ENCODE peak calls at places on chromosome 2, in five cellular contexts. M is Panc1, G is kidney, Q is cardiac fibroblast, T is tibial artery. C is an unnamed sample.
A peak's percentile ranks its signal among the peaks of the same experiment; 100 is the strongest.

GRCh38 chr2:41933585-41934322 is 114.1 kb upstream of the PKDCC start:
- DNase-seq in T (no peak), M (no peak), G (no peak), Q (peak; percentile 97), C (peak; percentile 86)

GRCh38 chr2:28094794-28095193 is 204.3 kb downstream of the BABAM2 start:
- DNase-seq in T (no peak), G (no peak), Q (peak; percentile 16), M (no peak), C (no peak)

GRCh38 chr2:9247177-9247576 is 40.6 kb downstream of the ASAP2 start:
- DNase-seq in T (no peak), G (peak; percentile 86), M (no peak), Q (no peak), C (no peak)

GRCh38 chr2:118388771-118389170 is 300.5 kb downstream of the INSIG2 start:
- DNase-seq in M (no peak), G (no peak), T (no peak), Q (no peak), C (no peak)

GRCh38 chr2:239201884-239202283 is 198.9 kb downstream of the HDAC4 start:
- DNase-seq in T (peak; percentile 42), M (no peak), Q (no peak), G (peak; percentile 48), C (no peak)

GRCh38 chr2:18514838-18515461 is 45.5 kb downstream of the RDH14 start:
- DNase-seq in T (peak; percentile 68), G (no peak), Q (peak; percentile 26), M (no peak), C (no peak)

GRCh38 chr2:188773075-188773474 is 201.1 kb upstream of the COL3A1 start:
- DNase-seq in Q (peak; percentile 59), M (no peak), T (no peak), G (no peak), C (no peak)

GRCh38 chr2:223007531-223007930 is 44.5 kb upstream of the KCNE4 start:
- DNase-seq in M (no peak), G (no peak), T (no peak), Q (no peak), C (no peak)

GRCh38 chr2:75564026-75564688 is 3.4 kb upstream of the EVA1A start:
- DNase-seq in T (no peak), M (no peak), G (no peak), Q (no peak), C (no peak)

GRCh38 chr2:3368261-3368722 is 9.3 kb downstream of the EIPR1 start:
- DNase-seq in Q (no peak), M (no peak), T (no peak), G (no peak), C (no peak)

GRCh38 chr2:197079414-197079813 is 152.9 kb upstream of the PGAP1 start:
- DNase-seq in G (no peak), Q (no peak), T (no peak), M (no peak), C (no peak)

GRCh38 chr2:7627587-7627986 is 710.4 kb downstream of the RNF144A start:
- DNase-seq in M (no peak), Q (no peak), T (no peak), G (no peak), C (no peak)

GRCh38 chr2:237482485-237482884 is 4.6 kb upstream of the MLPH start:
- DNase-seq in G (peak; percentile 88), Q (peak; percentile 68), M (no peak), T (peak; percentile 79), C (no peak)

GRCh38 chr2:113854970-113855740 is 34.7 kb upstream of the ACTR3 start:
- DNase-seq in Q (no peak), G (no peak), M (no peak), T (no peak), C (no peak)

GRCh38 chr2:134982603-134983002 is 64.0 kb downstream of the CCNT2 start:
- DNase-seq in G (no peak), M (no peak), T (no peak), Q (no peak), C (no peak)

GRCh38 chr2:181585732-181586131 is 71.2 kb downstream of the CERKL start:
- DNase-seq in T (no peak), M (no peak), Q (no peak), G (no peak), C (no peak)

DNA sequence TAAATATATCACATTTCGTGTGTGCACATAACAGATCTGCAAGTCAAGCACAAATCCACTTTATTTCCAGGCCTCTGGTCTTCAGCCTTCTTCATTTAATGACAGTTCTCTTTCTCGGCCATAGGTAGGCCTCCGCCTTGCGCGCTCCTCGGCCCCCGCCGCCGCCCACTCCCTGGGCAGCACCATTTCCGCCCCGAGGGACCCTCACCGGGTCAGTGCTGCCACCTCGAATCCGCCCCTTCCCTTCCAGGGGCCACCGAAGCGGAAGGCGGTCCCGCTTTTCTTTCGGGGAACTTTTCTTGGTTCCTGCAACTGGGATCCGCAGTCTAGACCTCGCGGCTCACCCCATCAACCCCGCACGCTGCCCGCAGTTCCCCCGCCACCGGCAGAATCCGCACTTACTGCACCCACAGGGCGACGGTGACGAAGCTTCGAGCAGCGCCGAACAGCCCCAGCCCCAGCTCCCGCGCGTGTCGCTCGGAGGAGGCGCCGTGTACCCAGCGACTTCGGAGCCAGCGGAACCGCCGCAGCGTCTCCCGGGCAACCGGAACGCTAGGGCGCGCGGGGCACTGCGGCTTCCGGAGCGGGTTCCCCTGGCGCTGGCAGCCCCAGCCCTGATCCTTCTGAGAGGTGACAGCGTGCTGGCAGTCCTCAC is at the start of gene CDKL4:
- DNase-seq in G (peak; percentile 73), T (no peak), Q (no peak), M (no peak), C (no peak)
- H3K4me3 ChIP-seq in G (peak within 1 kb of the TSS; percentile 17), T (peak within 1 kb of the TSS; percentile 16), Q (peak within 1 kb of the TSS; percentile 5), M (peak within 1 kb of the TSS; percentile 33), C (peak within 1 kb of the TSS; percentile 35)

GRCh38 chr2:187442378-187442777 is 5.7 kb downstream of the CALCRL start:
- DNase-seq in M (no peak), T (no peak), G (no peak), Q (peak; percentile 26), C (no peak)
- TF ChIP-seq CTCF in M (peak; percentile 29), T (no peak), G (no peak), Q (peak; percentile 15), C (no peak)

DNA sequence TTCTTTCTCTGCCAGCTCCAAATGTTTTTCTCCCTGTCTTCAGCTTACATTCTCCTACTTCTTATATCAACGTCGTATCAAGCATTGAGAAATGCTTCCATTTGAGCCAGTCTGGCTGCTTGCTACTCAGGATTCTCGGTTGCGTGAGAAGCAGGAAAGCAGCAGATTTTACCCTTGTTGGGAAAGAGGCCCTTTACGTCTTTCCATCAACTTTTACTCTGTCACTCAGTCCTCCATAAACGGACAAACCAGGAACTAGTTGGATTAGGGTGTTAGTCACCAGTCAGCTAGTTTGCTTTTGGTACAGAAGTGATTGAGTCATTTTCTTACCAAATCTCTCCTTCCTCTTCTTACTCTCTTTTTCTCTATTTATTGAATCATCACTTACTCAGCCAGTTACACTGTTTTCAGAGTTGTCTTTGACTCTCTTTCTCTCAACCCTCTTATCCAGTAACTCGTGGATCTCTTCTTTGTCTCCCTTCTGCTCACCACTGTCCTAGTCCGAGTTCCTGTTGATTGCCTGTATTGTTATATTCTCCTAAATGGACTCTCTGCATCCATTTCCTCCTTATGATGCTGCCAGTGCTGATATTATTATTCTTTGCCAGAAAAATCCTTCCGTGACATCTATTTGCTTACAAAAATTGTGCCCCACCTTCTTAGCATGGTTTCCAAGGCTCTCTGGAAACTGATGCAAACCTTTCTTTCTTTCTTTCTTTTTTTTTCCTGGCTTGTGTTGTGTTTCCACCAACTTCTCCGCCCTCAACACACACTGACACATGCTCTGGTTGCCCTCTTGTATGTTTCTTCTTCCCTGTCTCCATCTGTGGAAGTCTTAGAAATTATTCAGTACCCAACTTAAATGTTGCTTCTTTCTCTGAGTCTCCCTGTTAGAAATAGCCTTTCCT is 61.5 kb downstream of the VRK2 start:
- DNase-seq in T (no peak), M (peak; percentile 92), Q (peak; percentile 82), G (no peak), C (no peak)
- H3K4me3 ChIP-seq in T (no peak overlapping the region), M (no peak overlapping the region), Q (peak overlapping the region; percentile 39), G (no peak overlapping the region), C (no peak overlapping the region)

GRCh38 chr2:231244382-231245252 is 46.2 kb downstream of the ARMC9 start:
- DNase-seq in Q (no peak), M (no peak), T (no peak), G (no peak), C (no peak)

GRCh38 chr2:231243883-231244282 is 45.5 kb downstream of the ARMC9 start:
- DNase-seq in T (no peak), M (no peak), G (no peak), Q (no peak), C (no peak)

GRCh38 chr2:231241755-231242507 is 43.5 kb downstream of the ARMC9 start:
- DNase-seq in G (no peak), T (no peak), Q (peak; percentile 6), M (no peak), C (no peak)

GRCh38 chr2:231246171-231246842 is 47.9 kb downstream of the ARMC9 start:
- DNase-seq in G (no peak), M (no peak), T (no peak), Q (no peak), C (no peak)

GRCh38 chr2:231245253-231246094 is 47.0 kb downstream of the ARMC9 start:
- DNase-seq in T (no peak), G (no peak), Q (peak; percentile 13), M (no peak), C (no peak)
- TF ChIP-seq CTCF in T (no peak), G (no peak), Q (no peak), M (no peak), C (no peak)

DNA sequence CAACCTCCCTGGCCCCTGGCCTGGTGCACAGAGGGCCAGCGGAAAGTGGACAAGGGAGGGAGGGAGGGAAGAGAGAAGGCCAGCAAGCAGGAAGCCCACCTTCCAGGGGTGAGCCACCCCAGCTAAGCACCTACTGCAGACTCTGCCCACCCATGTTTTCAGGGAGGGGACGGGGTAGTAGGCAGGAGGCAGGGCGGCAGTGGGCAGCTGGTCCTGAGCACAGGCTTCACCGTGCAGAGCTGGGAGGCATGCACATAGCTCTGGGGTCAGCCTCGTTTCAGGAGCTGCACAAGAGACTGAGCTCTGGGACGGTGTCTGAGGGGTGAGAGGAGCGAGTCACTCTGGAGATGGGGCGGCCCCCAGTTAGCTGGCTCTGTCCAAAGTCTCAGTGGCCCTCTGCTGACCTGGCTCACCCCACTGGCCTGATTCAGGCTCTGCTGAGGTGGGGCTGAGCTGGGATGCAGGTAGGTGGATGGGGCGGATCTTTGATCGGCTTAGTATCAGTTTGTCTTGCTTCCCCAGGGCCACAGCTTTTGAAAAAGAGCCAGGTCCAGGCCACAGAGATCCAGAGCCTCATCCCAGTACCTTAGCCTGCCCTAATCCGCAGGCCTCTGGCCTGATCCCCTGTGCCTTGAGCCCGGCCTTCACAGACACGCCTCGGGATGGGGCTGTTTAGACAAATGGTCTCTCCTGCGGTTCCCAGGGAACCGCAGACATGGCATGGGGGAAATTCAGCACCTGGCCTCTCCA is 3.7 kb downstream of the NMUR1 start:
- DNase-seq in Q (no peak), G (peak; percentile 37), T (peak; percentile 43), M (no peak), C (no peak)
- H3K4me3 ChIP-seq in Q (no peak overlapping the region), G (no peak overlapping the region), T (no peak overlapping the region), M (no peak overlapping the region), C (no peak overlapping the region)

DNA sequence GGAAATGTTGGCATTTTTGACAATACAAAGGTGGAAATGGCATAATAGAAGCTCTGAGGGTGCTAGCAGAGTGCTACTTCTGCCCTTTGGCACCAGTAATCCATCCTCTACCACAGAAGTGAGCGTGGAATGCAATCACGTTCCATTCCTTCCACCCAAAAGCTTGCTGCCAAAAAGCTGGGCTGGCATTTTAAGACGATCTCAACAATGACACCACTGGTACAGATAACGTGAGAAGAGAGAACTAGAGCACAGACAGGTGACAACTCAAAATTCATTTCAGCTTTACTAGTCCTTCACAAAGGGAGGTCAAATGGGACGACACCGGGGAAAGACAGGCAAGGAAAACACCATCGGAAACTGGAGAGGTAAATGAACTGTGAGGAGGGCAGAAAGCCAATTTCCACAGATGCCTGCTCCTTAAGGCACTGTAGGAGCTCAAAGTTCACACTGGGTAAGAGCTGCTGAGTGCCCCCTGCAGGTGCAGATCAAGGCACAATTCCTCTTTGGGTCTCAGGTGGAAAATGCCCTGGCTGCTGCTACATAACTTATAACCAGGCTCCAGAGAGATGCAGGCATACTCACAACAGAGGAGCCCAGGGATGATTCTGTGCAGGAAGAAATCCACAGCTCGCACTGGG is 50.7 kb upstream of the RNU4ATAC start:
- DNase-seq in T (no peak), Q (peak; percentile 51), M (no peak), G (no peak), C (no peak)
- TF ChIP-seq CTCF in T (no peak), Q (peak; percentile 9), M (peak; percentile 53), G (peak; percentile 30), C (peak; percentile 44)